ENCODE peak calls at places on chromosomes 5 and 9, in eight cellular contexts. T is brain microvascular endothelial cell, E is AG04450, M is heart right ventricle, Y is uterus, D is body of pancreas, X is GM12865, A is endodermal cell. N is an unnamed sample.

GRCh38 chr5:93070938-93071337 is 510.1 kb downstream of the NR2F1-AS1 start:
- DNase-seq in T (no peak), Y (no peak), A (no peak), D (no peak), E (no peak), M (no peak), X (no peak), N (no peak)

GRCh38 chr9:119044801-119045200 is 324.4 kb downstream of the BRINP1 start:
- DNase-seq in A (no peak), E (no peak), Y (no peak), D (no peak), M (no peak), T (no peak), X (no peak), N (no peak)

GRCh38 chr5:88675758-88676636 is 207.0 kb downstream of the MEF2C start:
- DNase-seq in A (peak; percentile 92), M (no peak), Y (no peak), D (no peak), X (peak; percentile 92), T (no peak), E (no peak), N (peak; percentile 66)

GRCh38 chr9:76580188-76580587 is 121.2 kb downstream of the GCNT1 start:
- DNase-seq in A (no peak), X (no peak), D (no peak), T (no peak), E (no peak), Y (no peak), M (no peak), N (no peak)

GRCh38 chr5:66639036-66639435 is 42.8 kb downstream of the MAST4 start:
- DNase-seq in Y (no peak), A (no peak), M (no peak), X (peak; percentile 18), T (no peak), E (no peak), D (no peak), N (no peak)

GRCh38 chr9:74800226-74800625 is 87.5 kb downstream of the TRPM6 start:
- DNase-seq in T (no peak), A (no peak), E (no peak), M (no peak), D (no peak), X (no peak), Y (no peak), N (no peak)

GRCh38 chr5:99032234-99033013 is 103.6 kb upstream of the CHD1 start:
- DNase-seq in T (peak; percentile 62), M (no peak), X (peak; percentile 78), Y (peak; percentile 67), A (peak; percentile 84), E (peak; percentile 63), D (peak; percentile 73), N (no peak)

GRCh38 chr5:147835386-147835798 is 3.9 kb upstream of the SPINK1 start:
- DNase-seq in M (no peak), Y (no peak), X (no peak), D (peak; percentile 34), A (no peak), E (no peak), T (no peak), N (no peak)

GRCh38 chr9:134598884-134599245 is 42.7 kb upstream of the COL5A1 start:
- DNase-seq in M (no peak), T (no peak), E (no peak), A (no peak), X (no peak), D (no peak), Y (no peak), N (no peak)

GRCh38 chr9:116100711-116101111 is 52.9 kb upstream of the PAPPA start:
- DNase-seq in X (no peak), E (peak; percentile 54), T (peak; percentile 89), D (no peak), Y (no peak), M (no peak), A (no peak), N (no peak)

GRCh38 chr9:15468113-15468512 is 42.7 kb downstream of the PSIP1 start:
- DNase-seq in A (no peak), M (no peak), Y (no peak), T (no peak), E (no peak), X (no peak), D (no peak), N (no peak)

GRCh38 chr5:181205735-181206401 is 872 bp upstream of the TRIM7 start:
- DNase-seq in M (no peak), A (no peak), D (no peak), X (no peak), T (no peak), E (no peak), Y (no peak), N (no peak)

GRCh38 chr9:105114956-105115728 is 129.3 kb upstream of the SLC44A1 start:
- DNase-seq in M (no peak), Y (no peak), E (no peak), D (no peak), T (peak; percentile 28), X (peak; percentile 79), A (no peak), N (peak; percentile 67)

GRCh38 chr9:133496901-133497411 is 18.1 kb upstream of the SLC2A6 start:
- DNase-seq in M (no peak), X (no peak), T (no peak), E (no peak), A (no peak), D (no peak), Y (no peak), N (no peak)

GRCh38 chr9:133497443-133497842 is 18.5 kb upstream of the SLC2A6 start:
- DNase-seq in Y (no peak), M (no peak), E (no peak), D (no peak), T (no peak), A (no peak), X (no peak), N (no peak)

GRCh38 chr9:133499892-133500270 is 21.0 kb upstream of the SLC2A6 start:
- DNase-seq in E (no peak), T (no peak), X (no peak), D (no peak), M (no peak), A (no peak), Y (no peak), N (no peak)

GRCh38 chr9:133502112-133502511 is 22.6 kb downstream of the MYMK start:
- DNase-seq in X (no peak), M (no peak), T (no peak), E (no peak), D (no peak), A (no peak), Y (no peak), N (no peak)

GRCh38 chr9:133499130-133499891 is 20.4 kb upstream of the SLC2A6 start:
- DNase-seq in A (no peak), E (no peak), D (no peak), X (no peak), T (no peak), M (peak; percentile 58), Y (no peak), N (no peak)
- TF ChIP-seq CTCF in A (peak; percentile 33), E (peak; percentile 10), D (no peak), X (no peak), T (no peak), M (no peak), Y (no peak), N (peak; percentile 22)

GRCh38 chr5:107408564-107408963 is 262.2 kb downstream of the EFNA5 start:
- DNase-seq in T (no peak), E (no peak), Y (no peak), D (no peak), A (no peak), X (no peak), M (no peak), N (no peak)
- H3K4me3 ChIP-seq in T (no peak overlapping the region), E (no peak overlapping the region), Y (no peak overlapping the region), D (no peak overlapping the region), A (no peak overlapping the region), X (no peak overlapping the region), M (no peak overlapping the region), N (no peak overlapping the region)

GRCh38 chr9:33180526-33181184 is 13.5 kb upstream of the B4GALT1 start:
- DNase-seq in Y (no peak), A (no peak), M (no peak), T (peak; percentile 76), D (no peak), X (no peak), E (no peak), N (no peak)

GRCh38 chr9:33175633-33176325 is 8.6 kb upstream of the B4GALT1 start:
- DNase-seq in Y (no peak), E (no peak), X (no peak), T (no peak), M (no peak), D (no peak), A (no peak), N (no peak)

GRCh38 chr9:33177633-33178032 is 10.5 kb upstream of the B4GALT1 start:
- DNase-seq in D (no peak), A (peak; percentile 38), E (no peak), M (no peak), X (no peak), Y (no peak), T (no peak), N (no peak)

GRCh38 chr9:33184947-33185346 is 17.8 kb upstream of the B4GALT1 start:
- DNase-seq in T (no peak), X (no peak), A (no peak), D (no peak), Y (no peak), E (no peak), M (no peak), N (no peak)

GRCh38 chr9:33179298-33179697 is 12.2 kb upstream of the B4GALT1 start:
- DNase-seq in Y (no peak), E (no peak), M (no peak), T (no peak), A (no peak), X (no peak), D (no peak), N (no peak)
- TF ChIP-seq CTCF in Y (no peak), E (peak; percentile 3), M (no peak), T (no peak), A (no peak), X (no peak), D (no peak), N (no peak)

GRCh38 chr5:172137046-172137445 is 51.0 kb downstream of the STK10 start:
- DNase-seq in M (no peak), D (no peak), A (no peak), E (no peak), Y (no peak), T (no peak), X (no peak), N (no peak)

GRCh38 chr5:172127581-172127980 is 60.4 kb downstream of the STK10 start:
- DNase-seq in D (no peak), A (no peak), E (no peak), T (no peak), Y (no peak), M (no peak), X (no peak), N (no peak)

GRCh38 chr5:172129174-172129764 is 58.8 kb downstream of the STK10 start:
- DNase-seq in Y (no peak), A (no peak), E (no peak), X (no peak), T (no peak), D (no peak), M (no peak), N (no peak)

DNA sequence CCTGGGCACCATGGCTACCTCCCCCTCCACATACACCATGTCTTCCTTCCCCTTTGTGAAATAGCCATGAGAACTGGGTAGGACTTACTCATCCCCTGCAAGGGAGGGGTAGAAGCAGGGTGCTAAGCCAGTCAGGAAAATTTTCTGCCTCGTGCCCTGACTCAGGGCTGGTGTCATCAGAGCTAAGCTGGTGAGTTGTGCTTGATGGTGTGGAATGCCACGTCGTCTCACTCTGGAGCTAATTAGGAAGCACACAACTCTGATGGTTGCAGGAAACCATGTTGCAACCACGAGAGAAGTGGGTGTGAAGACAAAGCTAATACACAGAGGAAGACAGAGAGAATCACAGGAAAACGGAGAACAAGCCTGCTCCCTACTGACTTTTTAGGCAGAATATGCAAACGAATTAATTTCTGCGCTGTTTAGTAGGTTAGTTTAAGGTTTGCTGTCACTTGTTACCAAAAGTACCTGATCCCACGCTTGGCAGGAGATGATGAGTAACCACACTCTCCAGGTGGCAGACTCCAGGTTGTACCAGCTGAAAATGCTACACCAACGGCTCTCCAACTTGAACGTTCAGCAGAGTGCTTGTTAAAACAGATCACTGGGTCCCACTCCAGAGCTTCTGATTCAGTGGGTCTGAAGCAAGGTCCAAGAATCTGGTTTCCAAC is 54.5 kb downstream of the STK10 start:
- DNase-seq in Y (no peak), D (no peak), M (no peak), T (peak; percentile 77), A (no peak), X (no peak), E (peak; percentile 37), N (peak; percentile 73)
- H3K4me3 ChIP-seq in Y (no peak overlapping the region), D (no peak overlapping the region), M (no peak overlapping the region), T (no peak overlapping the region), A (no peak overlapping the region), X (no peak overlapping the region), E (no peak overlapping the region), N (no peak overlapping the region)

N was measured in upper lobe of right lung.